ENCODE peak calls at places on chromosomes 4 and X, in five cellular contexts. V, S, X, J and O are unnamed samples.

GRCh38 chrX:149984411-149984810 is 46.1 kb upstream of the EOLA2 start:
- DNase-seq in V (no peak), S (no peak), X (no peak), J (no peak), O (no peak)

GRCh38 chrX:129772796-129773431 is 6.8 kb upstream of the SASH3 start:
- DNase-seq in V (peak), S (no peak), X (no peak), J (peak), O (peak)

GRCh38 chrX:150841466-150842197 is 56.8 kb downstream of the CD99L2 start:
- DNase-seq in V (no peak), S (peak), X (no peak), J (no peak), O (no peak)

GRCh38 chr4:87783781-87784180 is 15.6 kb upstream of the IBSP start:
- DNase-seq in V (no peak), S (no peak), X (no peak), J (no peak), O (no peak)

GRCh38 chr4:55784747-55785146 is 34.8 kb upstream of the EXOC1L start:
- DNase-seq in V (no peak), S (no peak), X (no peak), J (no peak), O (no peak)

GRCh38 chr4:123349401-123350190 is 47.0 kb upstream of the SPRY1 start:
- DNase-seq in V (no peak), S (no peak), X (no peak), J (no peak), O (no peak)

GRCh38 chr4:105306820-105307219 is 160.1 kb downstream of the TET2 start:
- DNase-seq in V (no peak), S (no peak), X (no peak), J (no peak), O (no peak)

GRCh38 chrX:137052641-137053235 is 18.9 kb upstream of the GPR101 start:
- DNase-seq in V (no peak), S (no peak), X (no peak), J (no peak), O (no peak)

GRCh38 chrX:115892787-115893671 is 277.5 kb upstream of the AGTR2 start:
- DNase-seq in V (peak), S (peak), X (peak), J (no peak), O (no peak)

GRCh38 chrX:101108293-101108692 is 10.3 kb downstream of the CENPI start:
- DNase-seq in V (no peak), S (peak), X (no peak), J (no peak), O (no peak)

GRCh38 chrX:55710701-55711100 is 6.8 kb upstream of the RRAGB start:
- DNase-seq in V (no peak), S (peak), X (peak), J (no peak), O (no peak)

GRCh38 chrX:30893206-30893605 is 4.2 kb upstream of the TAB3 start:
- DNase-seq in V (no peak), S (peak), X (no peak), J (no peak), O (no peak)

GRCh38 chrX:79181401-79181800 is 36.9 kb downstream of the GPR174 start:
- DNase-seq in V (no peak), S (no peak), X (no peak), J (no peak), O (no peak)

GRCh38 chr4:73701116-73701515 is 39.3 kb upstream of the CXCL8 start:
- DNase-seq in V (no peak), S (peak), X (peak), J (no peak), O (no peak)

GRCh38 chr4:156321203-156321602 is 367.5 kb upstream of the CTSO start:
- DNase-seq in V (no peak), S (peak), X (peak), J (no peak), O (no peak)

GRCh38 chr4:152970102-152970820 is 34.1 kb downstream of the FHDC1 start:
- DNase-seq in V (no peak), S (peak), X (no peak), J (no peak), O (no peak)

GRCh38 chr4:27366424-27366823 is 505.8 kb downstream of the STIM2 start:
- DNase-seq in V (no peak), S (peak), X (no peak), J (no peak), O (no peak)